ENCODE peak calls at places on chromosomes 5 and 9, in four cellular contexts. N is neuronal stem cell, Q is neural progenitor cell, Y is MM.1S. Z is an unnamed sample.
A peak's percentile ranks its signal among the peaks of the same experiment; 100 is the strongest.

GRCh38 chr5:171258737-171259405 is 50.2 kb upstream of the TLX3 start:
- DNase-seq in Q (no peak), N (no peak), Y (no peak), Z (no peak)

GRCh38 chr5:146816775-146817387 is 61.7 kb downstream of the PPP2R2B start:
- DNase-seq in Y (no peak), N (no peak), Q (no peak), Z (no peak)

GRCh38 chr5:140926211-140926902 is at the start of gene PCDHAC1:
- DNase-seq in N (peak; percentile 92), Y (no peak), Q (peak; percentile 98), Z (peak; percentile 79)

GRCh38 chr5:137630216-137630971 is 105.5 kb downstream of the KLHL3 start:
- DNase-seq in N (no peak), Y (no peak), Q (peak; percentile 27), Z (no peak)

GRCh38 chr5:96354237-96354636 is 78.8 kb downstream of the PCSK1 start:
- DNase-seq in Y (no peak), N (no peak), Q (no peak), Z (no peak)

GRCh38 chr5:83507431-83507830 is 35.9 kb downstream of the VCAN start:
- DNase-seq in Q (no peak), N (no peak), Y (no peak), Z (peak; percentile 10)

GRCh38 chr9:6564370-6564769 is 81.2 kb downstream of the GLDC start:
- DNase-seq in Q (no peak), N (no peak), Y (no peak), Z (no peak)

GRCh38 chr5:93735378-93735777 is 6.0 kb downstream of the POU5F2 start:
- DNase-seq in Y (no peak), N (no peak), Q (no peak), Z (peak; percentile 91)

GRCh38 chr5:91443761-91444467 is 60.8 kb upstream of the ARRDC3 start:
- DNase-seq in Y (peak; percentile 35), Q (no peak), N (no peak), Z (peak; percentile 30)

GRCh38 chr5:28110756-28111155 is 1072.4 kb upstream of the CDH9 start:
- DNase-seq in Y (no peak), N (no peak), Q (no peak), Z (no peak)

GRCh38 chr5:78543292-78543691 is 105.3 kb downstream of the LHFPL2 start:
- DNase-seq in N (no peak), Q (no peak), Y (no peak), Z (no peak)

GRCh38 chr5:39717186-39717897 is 292.6 kb upstream of the DAB2 start:
- DNase-seq in Y (no peak), N (no peak), Q (no peak), Z (no peak)

GRCh38 chr9:137295313-137296213 is 6.5 kb downstream of the NRARP start:
- DNase-seq in Y (no peak), Q (peak; percentile 84), N (peak; percentile 62), Z (peak; percentile 99)

GRCh38 chr9:124468061-124468740 is 17.9 kb downstream of the ADGRD2 start:
- DNase-seq in Y (no peak), N (no peak), Q (no peak), Z (no peak)

GRCh38 chr9:17063535-17064135 is 71.2 kb upstream of the CNTLN start:
- DNase-seq in N (peak; percentile 27), Y (peak; percentile 39), Q (peak; percentile 77), Z (peak; percentile 84)

GRCh38 chr5:1066676-1067075 is 45.2 kb downstream of the SLC12A7 start:
- DNase-seq in Q (no peak), N (no peak), Y (no peak), Z (peak; percentile 85)

GRCh38 chr9:82447343-82447742 is 458.8 kb downstream of the SPATA31D1 start:
- DNase-seq in Q (no peak), Y (no peak), N (no peak), Z (no peak)

GRCh38 chr5:6937675-6938074 is 224.4 kb downstream of the TENT4A start:
- DNase-seq in Q (no peak), Y (no peak), N (no peak), Z (no peak)

GRCh38 chr5:123482258-123482657 is 29.7 kb upstream of the CSNK1G3 start:
- DNase-seq in Q (no peak), Y (no peak), N (no peak), Z (no peak)

GRCh38 chr5:173268750-173269580 is 34.0 kb upstream of the NKX2-5 start:
- DNase-seq in Y (no peak), Q (no peak), N (no peak), Z (no peak)

GRCh38 chr9:126809068-126809467 is 4.2 kb downstream of the ZBTB43 start:
- DNase-seq in N (no peak), Q (no peak), Y (no peak), Z (no peak)

GRCh38 chr9:4276856-4277255 is 23.0 kb downstream of the GLIS3 start:
- DNase-seq in Y (no peak), N (no peak), Q (no peak), Z (no peak)

GRCh38 chr5:161094411-161094810 is 242.4 kb upstream of the ATP10B start:
- DNase-seq in Q (no peak), Y (no peak), N (no peak), Z (peak; percentile 32)

GRCh38 chr9:99391937-99392574 is 170.0 kb downstream of the SEC61B start:
- DNase-seq in Q (no peak), Y (no peak), N (no peak), Z (no peak)

GRCh38 chr5:1341863-1342262 is 3.0 kb downstream of the CLPTM1L start:
- DNase-seq in Y (peak; percentile 97), N (no peak), Q (no peak), Z (no peak)

GRCh38 chr5:115838885-115839518 is 2.4 kb downstream of the ATG12 start:
- DNase-seq in Y (peak; percentile 65), Q (peak; percentile 58), N (peak; percentile 44), Z (no peak)

GRCh38 chr9:94912700-94913249 is 186.3 kb downstream of the AOPEP start:
- DNase-seq in Y (no peak), N (no peak), Q (peak; percentile 27), Z (no peak)

GRCh38 chr5:139065296-139065695 is 132.9 kb downstream of the SIL1 start:
- DNase-seq in N (no peak), Y (no peak), Q (no peak), Z (no peak)

GRCh38 chr9:112387115-112387514 is 7.2 kb downstream of the HSDL2 start:
- DNase-seq in Y (no peak), N (no peak), Q (no peak), Z (no peak)

GRCh38 chr9:89352874-89353649 is 34.8 kb downstream of the SECISBP2 start:
- DNase-seq in Y (no peak), Q (no peak), N (no peak), Z (peak; percentile 26)
- H3K36me3 ChIP-seq in Y (peaks cover 21% of the 10 kb centered on the region), Q (peaks cover 4% of the 10 kb centered on the region), N (peaks cover 66% of the 10 kb centered on the region), Z (peaks cover 75% of the 10 kb centered on the region)

GRCh38 chr5:131211669-131212068 is 40.9 kb downstream of the LYRM7 start:
- DNase-seq in Q (no peak), Y (no peak), N (no peak), Z (no peak)

GRCh38 chr5:131209175-131209505 is 38.4 kb downstream of the LYRM7 start:
- DNase-seq in Y (no peak), N (no peak), Q (no peak), Z (no peak)

GRCh38 chr5:131212471-131213021 is 41.8 kb downstream of the LYRM7 start:
- DNase-seq in N (no peak), Y (no peak), Q (no peak), Z (no peak)

GRCh38 chr5:131206772-131207171 is 36.0 kb downstream of the LYRM7 start:
- DNase-seq in Y (no peak), Q (no peak), N (no peak), Z (no peak)

GRCh38 chr5:131209506-131210191 is 38.9 kb downstream of the LYRM7 start:
- DNase-seq in Q (peak; percentile 74), N (no peak), Y (no peak), Z (no peak)
- H2AFZ ChIP-seq in Q (no peak overlapping the region), N (peak overlapping the region; percentile 25), Y (no peak overlapping the region), Z (no peak overlapping the region)

DNA sequence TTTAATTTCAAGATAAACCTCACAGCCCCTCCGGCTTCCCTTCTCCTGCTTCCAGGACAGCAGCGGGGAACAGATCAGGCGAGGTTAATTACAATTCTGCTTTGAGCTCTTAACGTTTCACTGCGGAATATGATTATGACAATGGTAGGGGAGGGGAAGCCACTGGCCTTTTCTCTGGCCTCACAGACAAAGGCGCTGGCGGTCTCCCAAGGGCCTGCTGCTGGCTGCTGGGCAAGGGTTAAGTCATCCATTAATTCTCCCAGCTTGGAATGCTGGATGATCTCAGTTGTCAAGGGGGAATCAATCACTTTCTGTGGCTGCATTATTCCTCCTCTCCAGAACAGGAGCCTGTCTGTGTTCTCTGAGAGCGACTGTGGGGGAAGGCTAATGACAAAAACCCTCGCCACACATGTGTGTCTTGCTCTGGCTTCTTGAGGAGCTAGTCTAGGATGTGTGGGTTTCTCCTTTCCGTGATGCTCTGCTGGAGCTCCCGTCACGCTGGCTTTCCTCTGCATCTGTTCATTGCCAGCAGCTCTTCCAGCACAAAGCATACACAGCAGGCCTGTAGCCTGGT is 82.7 kb downstream of the DCP2 start:
- DNase-seq in Y (no peak), N (no peak), Q (peak; percentile 60), Z (peak; percentile 87)
- H3K4me2 ChIP-seq in Y (no peak overlapping the region), N (no peak overlapping the region), Q (peak overlapping the region; percentile 31), Z (peak overlapping the region; percentile 54)

GRCh38 chr5:157492886-157493285 is 32.9 kb downstream of the NIPAL4 start:
- DNase-seq in Q (no peak), Y (no peak), N (no peak), Z (no peak)
- H3K36me3 ChIP-seq in Q (no peaks in the 10 kb centered on the region), Y (no peaks in the 10 kb centered on the region), N (peaks cover 16% of the 10 kb centered on the region), Z (peaks cover 18% of the 10 kb centered on the region)

GRCh38 chr5:67004730-67005350 is 191.8 kb downstream of the CD180 start:
- DNase-seq in Y (no peak), Q (peak; percentile 31), N (no peak), Z (no peak)
- H2AFZ ChIP-seq in Y (peak overlapping the region; percentile 91), Q (peak overlapping the region; percentile 92), N (peak overlapping the region; percentile 90), Z (peak overlapping the region; percentile 66)

Z was measured in osteoblast.